ENCODE peak calls at places on chromosomes 13 and 19, in seven cellular contexts. One of them, this sample, is unnamed.

GRCh38 chr13:75685239-75685697 is 49.1 kb downstream of the LMO7 start:
- DNase-seq in GM23338: peak
- DNase-seq in HCT116: no peak
- DNase-seq in GM23248: peak
- DNase-seq in hepatocyte: no peak
- DNase-seq in MM.1S: no peak
- DNase-seq in PC-3: peak
- DNase-seq in this sample: peak

GRCh38 chr19:4337906-4338440 is 654 bp downstream of the STAP2 start:
- DNase-seq in HCT116: no peak
- DNase-seq in GM23338: peak
- DNase-seq in hepatocyte: peak
- DNase-seq in GM23248: peak
- DNase-seq in PC-3: peak
- DNase-seq in MM.1S: no peak
- DNase-seq in this sample: peak

GRCh38 chr13:99658266-99658991 is 157.2 kb downstream of the TM9SF2 start:
- DNase-seq in MM.1S: peak
- DNase-seq in PC-3: peak
- DNase-seq in hepatocyte: peak
- DNase-seq in GM23248: peak
- DNase-seq in GM23338: peak
- DNase-seq in HCT116: no peak
- DNase-seq in this sample: peak

GRCh38 chr13:114099191-114099590 is 33.2 kb downstream of the RASA3 start:
- DNase-seq in MM.1S: peak
- DNase-seq in PC-3: peak
- DNase-seq in GM23338: no peak
- DNase-seq in hepatocyte: peak
- DNase-seq in HCT116: peak
- DNase-seq in GM23248: peak
- DNase-seq in this sample: peak

GRCh38 chr19:2607712-2608601 is 94.5 kb downstream of the GNG7 start:
- DNase-seq in hepatocyte: no peak
- DNase-seq in HCT116: no peak
- DNase-seq in PC-3: no peak
- DNase-seq in MM.1S: peak
- DNase-seq in GM23248: no peak
- DNase-seq in GM23338: no peak
- DNase-seq in this sample: no peak

GRCh38 chr19:4775627-4776152 is 15.8 kb upstream of the FEM1A start:
- DNase-seq in PC-3: no peak
- DNase-seq in GM23248: no peak
- DNase-seq in GM23338: no peak
- DNase-seq in MM.1S: no peak
- DNase-seq in HCT116: no peak
- DNase-seq in hepatocyte: no peak
- DNase-seq in this sample: no peak

GRCh38 chr19:4473708-4474503 is 1.8 kb downstream of the HDGFL2 start:
- DNase-seq in PC-3: no peak
- DNase-seq in HCT116: no peak
- DNase-seq in MM.1S: no peak
- DNase-seq in hepatocyte: no peak
- DNase-seq in GM23248: peak
- DNase-seq in GM23338: peak
- DNase-seq in this sample: peak

GRCh38 chr13:95553614-95554385 is 1.3 kb downstream of the CLDN10 start:
- DNase-seq in PC-3: peak
- DNase-seq in GM23338: peak
- DNase-seq in HCT116: no peak
- DNase-seq in GM23248: no peak
- DNase-seq in MM.1S: no peak
- DNase-seq in hepatocyte: no peak
- DNase-seq in this sample: peak

GRCh38 chr13:92136449-92137180 is 738.2 kb downstream of the GPC5 start:
- DNase-seq in hepatocyte: no peak
- DNase-seq in MM.1S: no peak
- DNase-seq in PC-3: peak
- DNase-seq in HCT116: no peak
- DNase-seq in GM23248: no peak
- DNase-seq in GM23338: no peak
- DNase-seq in this sample: no peak

GRCh38 chr19:18282021-18282787 is 782 bp upstream of the JUND start:
- DNase-seq in GM23338: no peak
- DNase-seq in MM.1S: no peak
- DNase-seq in PC-3: peak
- DNase-seq in hepatocyte: no peak
- DNase-seq in HCT116: no peak
- DNase-seq in GM23248: peak
- DNase-seq in this sample: peak

GRCh38 chr19:43532571-43532961 is 422 bp upstream of the ZNF575 start:
- DNase-seq in hepatocyte: no peak
- DNase-seq in PC-3: no peak
- DNase-seq in GM23248: no peak
- DNase-seq in HCT116: peak
- DNase-seq in MM.1S: peak
- DNase-seq in GM23338: no peak
- DNase-seq in this sample: no peak

GRCh38 chr13:33057019-33057785 is 41.0 kb downstream of the KL start:
- DNase-seq in hepatocyte: no peak
- DNase-seq in HCT116: no peak
- DNase-seq in MM.1S: no peak
- DNase-seq in PC-3: peak
- DNase-seq in GM23338: peak
- DNase-seq in GM23248: peak
- DNase-seq in this sample: peak

GRCh38 chr13:46211521-46212351 is at the start of gene LRRC63:
- DNase-seq in HCT116: no peak
- DNase-seq in GM23248: peak
- DNase-seq in hepatocyte: peak
- DNase-seq in PC-3: peak
- DNase-seq in MM.1S: peak
- DNase-seq in GM23338: peak
- DNase-seq in this sample: peak
- TF ChIP-seq EZH2 in HCT116: no peak
- TF ChIP-seq EZH2 in GM23248: no peak
- TF ChIP-seq EZH2 in hepatocyte: no peak
- TF ChIP-seq EZH2 in PC-3: no peak
- TF ChIP-seq EZH2 in MM.1S: no peak
- TF ChIP-seq EZH2 in GM23338: no peak
- TF ChIP-seq EZH2 in this sample: no peak

GRCh38 chr13:52806029-52806428 is 42.4 kb downstream of the PCDH8 start:
- DNase-seq in hepatocyte: no peak
- DNase-seq in PC-3: no peak
- DNase-seq in MM.1S: no peak
- DNase-seq in GM23338: no peak
- DNase-seq in GM23248: no peak
- DNase-seq in HCT116: no peak
- DNase-seq in this sample: no peak

GRCh38 chr13:52798770-52799430 is 49.5 kb downstream of the PCDH8 start:
- DNase-seq in GM23248: no peak
- DNase-seq in hepatocyte: no peak
- DNase-seq in PC-3: no peak
- DNase-seq in MM.1S: no peak
- DNase-seq in HCT116: no peak
- DNase-seq in GM23338: no peak
- DNase-seq in this sample: no peak

GRCh38 chr13:52797176-52797575 is 51.3 kb downstream of the PCDH8 start:
- DNase-seq in GM23338: no peak
- DNase-seq in MM.1S: no peak
- DNase-seq in HCT116: no peak
- DNase-seq in PC-3: no peak
- DNase-seq in hepatocyte: no peak
- DNase-seq in GM23248: no peak
- DNase-seq in this sample: no peak

GRCh38 chr13:52804202-52804641 is 44.2 kb downstream of the PCDH8 start:
- DNase-seq in PC-3: no peak
- DNase-seq in MM.1S: no peak
- DNase-seq in HCT116: no peak
- DNase-seq in GM23248: no peak
- DNase-seq in GM23338: no peak
- DNase-seq in hepatocyte: no peak
- DNase-seq in this sample: no peak

DNA sequence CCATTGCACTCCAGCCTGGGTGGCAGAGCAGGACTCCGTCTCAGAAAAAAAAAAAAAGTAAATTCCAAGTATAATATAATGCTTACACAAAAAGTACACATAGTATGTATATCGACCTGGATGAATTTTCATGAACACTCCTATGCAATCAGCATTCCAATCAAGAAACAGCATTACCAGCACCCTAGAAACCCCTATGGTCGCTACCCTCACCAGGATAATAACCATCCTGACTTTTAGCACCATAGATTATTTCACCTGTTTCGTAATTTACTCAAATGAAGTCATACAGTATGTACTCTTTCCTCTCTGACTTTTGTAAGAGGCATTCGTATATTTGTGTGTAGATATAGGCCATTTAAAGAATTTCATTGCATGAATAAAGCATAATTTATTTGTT is 47.6 kb downstream of the PCDH8 start:
- DNase-seq in GM23338: no peak
- DNase-seq in MM.1S: no peak
- DNase-seq in PC-3: no peak
- DNase-seq in GM23248: no peak
- DNase-seq in hepatocyte: no peak
- DNase-seq in HCT116: no peak
- DNase-seq in this sample: no peak
- TF ChIP-seq EZH2phosphoT487 in GM23338: no peak
- TF ChIP-seq EZH2phosphoT487 in MM.1S: no peak
- TF ChIP-seq EZH2phosphoT487 in PC-3: no peak
- TF ChIP-seq EZH2phosphoT487 in GM23248: no peak
- TF ChIP-seq EZH2phosphoT487 in hepatocyte: no peak
- TF ChIP-seq EZH2phosphoT487 in HCT116: no peak
- TF ChIP-seq EZH2phosphoT487 in this sample: no peak

DNA sequence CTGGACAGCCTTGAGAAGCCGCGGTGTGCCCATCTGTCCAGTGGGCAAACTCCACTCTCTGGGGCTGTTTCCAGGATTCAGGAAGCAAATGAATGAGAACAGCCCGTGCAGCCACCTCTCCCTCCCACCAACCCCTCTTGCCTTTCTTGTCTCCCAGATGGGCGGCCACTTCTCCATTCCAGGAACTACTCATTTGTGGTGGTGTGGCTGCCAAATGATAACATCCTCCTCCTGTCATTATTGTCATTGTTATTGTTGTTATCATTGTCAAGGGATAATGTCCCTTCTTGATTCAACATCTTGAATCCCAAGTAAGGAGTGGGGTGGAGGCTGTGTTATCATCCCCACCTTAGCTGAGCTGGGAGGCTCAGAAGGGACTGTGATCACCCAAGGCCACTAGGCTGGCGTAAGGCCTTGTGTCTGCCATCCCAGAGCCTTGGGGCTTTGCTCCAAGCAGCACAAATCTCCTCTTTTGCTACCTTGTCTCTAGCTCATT is 1.6 kb downstream of the DNM2 start:
- DNase-seq in MM.1S: no peak
- DNase-seq in GM23338: no peak
- DNase-seq in HCT116: no peak
- DNase-seq in PC-3: no peak
- DNase-seq in GM23248: peak
- DNase-seq in hepatocyte: no peak
- DNase-seq in this sample: no peak
- H3K4me2 ChIP-seq in MM.1S: peak
- H3K4me2 ChIP-seq in GM23338: peak
- H3K4me2 ChIP-seq in HCT116: peak
- H3K4me2 ChIP-seq in PC-3: peak
- H3K4me2 ChIP-seq in GM23248: peak
- H3K4me2 ChIP-seq in hepatocyte: peak
- H3K4me2 ChIP-seq in this sample: peak

GRCh38 chr13:41099986-41100385 is 32.6 kb downstream of the KBTBD6 start:
- DNase-seq in GM23248: no peak
- DNase-seq in HCT116: no peak
- DNase-seq in PC-3: no peak
- DNase-seq in GM23338: no peak
- DNase-seq in hepatocyte: no peak
- DNase-seq in MM.1S: no peak
- DNase-seq in this sample: no peak
- TF ChIP-seq EZH2 in GM23248: no peak
- TF ChIP-seq EZH2 in HCT116: no peak
- TF ChIP-seq EZH2 in PC-3: no peak
- TF ChIP-seq EZH2 in GM23338: no peak
- TF ChIP-seq EZH2 in hepatocyte: no peak
- TF ChIP-seq EZH2 in MM.1S: no peak
- TF ChIP-seq EZH2 in this sample: no peak

GRCh38 chr13:39510296-39510695 is 92.7 kb downstream of the LHFPL6 start:
- DNase-seq in MM.1S: peak
- DNase-seq in hepatocyte: no peak
- DNase-seq in PC-3: no peak
- DNase-seq in GM23248: no peak
- DNase-seq in HCT116: no peak
- DNase-seq in GM23338: no peak
- DNase-seq in this sample: no peak

GRCh38 chr13:39503048-39503447 is 99.9 kb downstream of the LHFPL6 start:
- DNase-seq in GM23338: peak
- DNase-seq in HCT116: no peak
- DNase-seq in MM.1S: no peak
- DNase-seq in GM23248: no peak
- DNase-seq in PC-3: no peak
- DNase-seq in hepatocyte: no peak
- DNase-seq in this sample: no peak

GRCh38 chr13:39505151-39505550 is 97.8 kb downstream of the LHFPL6 start:
- DNase-seq in hepatocyte: no peak
- DNase-seq in MM.1S: no peak
- DNase-seq in GM23248: no peak
- DNase-seq in GM23338: no peak
- DNase-seq in PC-3: no peak
- DNase-seq in HCT116: no peak
- DNase-seq in this sample: no peak

GRCh38 chr13:39509616-39510015 is 93.4 kb downstream of the LHFPL6 start:
- DNase-seq in HCT116: no peak
- DNase-seq in PC-3: no peak
- DNase-seq in hepatocyte: no peak
- DNase-seq in GM23248: no peak
- DNase-seq in GM23338: no peak
- DNase-seq in MM.1S: no peak
- DNase-seq in this sample: no peak

DNA sequence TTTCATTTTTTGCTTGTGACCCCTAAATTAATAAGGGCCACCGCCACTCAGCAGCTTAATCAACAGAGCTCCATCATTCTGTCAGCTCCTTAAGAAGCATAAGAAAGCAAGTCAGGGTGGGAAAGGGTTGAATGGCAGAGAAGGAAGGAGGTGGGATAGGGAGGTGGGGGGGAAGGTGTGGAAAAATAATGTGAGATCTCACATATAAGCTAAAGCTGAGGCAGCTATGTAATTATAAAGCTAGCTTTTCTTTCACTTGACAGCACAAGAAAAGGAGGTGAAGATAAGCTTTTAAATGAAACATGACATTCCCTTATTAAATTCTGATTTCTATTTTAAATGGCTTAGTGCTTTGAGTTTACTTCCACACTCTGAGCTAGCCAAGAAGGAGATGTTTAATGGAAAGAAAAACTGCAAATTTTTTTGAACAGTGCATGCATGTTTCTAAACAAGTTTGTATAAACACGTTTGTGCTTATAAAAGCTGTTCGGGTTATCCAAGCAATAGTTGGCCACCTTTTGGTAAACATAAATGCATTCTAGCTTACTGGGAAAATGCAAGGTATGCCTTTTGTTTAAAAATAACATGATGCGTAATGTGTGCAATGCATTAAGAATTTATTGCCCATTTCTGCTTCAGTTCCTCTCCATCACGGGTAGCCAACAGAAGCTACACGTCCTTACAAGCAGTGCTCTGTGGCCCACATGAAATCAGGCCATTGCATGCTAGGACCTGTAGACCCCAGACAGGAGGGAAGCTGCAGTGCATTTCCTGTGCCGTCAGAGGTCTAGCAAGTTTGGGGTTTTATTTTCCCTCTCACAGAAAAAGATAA is 96.2 kb downstream of the LHFPL6 start:
- DNase-seq in MM.1S: no peak
- DNase-seq in PC-3: peak
- DNase-seq in hepatocyte: no peak
- DNase-seq in GM23248: no peak
- DNase-seq in HCT116: no peak
- DNase-seq in GM23338: peak
- DNase-seq in this sample: no peak
- TF ChIP-seq EZH2phosphoT487 in MM.1S: no peak
- TF ChIP-seq EZH2phosphoT487 in PC-3: no peak
- TF ChIP-seq EZH2phosphoT487 in hepatocyte: no peak
- TF ChIP-seq EZH2phosphoT487 in GM23248: no peak
- TF ChIP-seq EZH2phosphoT487 in HCT116: no peak
- TF ChIP-seq EZH2phosphoT487 in GM23338: no peak
- TF ChIP-seq EZH2phosphoT487 in this sample: no peak